ENCODE peak calls at places on chromosome 14, in four cellular contexts. L, X, I and G are unnamed samples.

GRCh38 chr14:68741839-68742470 is 50.9 kb downstream of the ZFP36L1 start:
- DNase-seq in X (peak; percentile 93), L (no peak), I (no peak), G (no peak)

GRCh38 chr14:105503918-105504692 is 13.1 kb downstream of the TEDC1 start:
- DNase-seq in I (no peak), X (no peak), L (no peak), G (peak; percentile 41)

GRCh38 chr14:104262515-104263514 is 124.4 kb downstream of the KIF26A start:
- DNase-seq in X (no peak), L (no peak), I (no peak), G (no peak)

GRCh38 chr14:105092912-105093425 is 27.7 kb upstream of the GPR132 start:
- DNase-seq in I (peak; percentile 64), L (no peak), X (no peak), G (peak; percentile 92)

GRCh38 chr14:21894003-21894897 is 220.6 kb upstream of the OR4E1 start:
- DNase-seq in L (no peak), I (peak; percentile 4), X (no peak), G (no peak)

GRCh38 chr14:37858733-37859132 is 263.3 kb downstream of the TTC6 start:
- DNase-seq in L (peak; percentile 65), I (no peak), X (no peak), G (no peak)

GRCh38 chr14:75022655-75023054 is 19.9 kb downstream of the EIF2B2 start:
- DNase-seq in I (peak; percentile 25), X (no peak), L (peak; percentile 40), G (peak; percentile 49)

GRCh38 chr14:54447231-54447692 is 6.1 kb upstream of the CNIH1 start:
- DNase-seq in I (no peak), L (peak; percentile 95), X (no peak), G (no peak)

GRCh38 chr14:81400202-81400678 is at the start of gene STON2:
- DNase-seq in X (no peak), L (no peak), I (peak; percentile 36), G (no peak)

GRCh38 chr14:93133476-93133875 is 17.8 kb upstream of the ITPK1 start:
- DNase-seq in X (no peak), L (no peak), I (no peak), G (no peak)

DNA sequence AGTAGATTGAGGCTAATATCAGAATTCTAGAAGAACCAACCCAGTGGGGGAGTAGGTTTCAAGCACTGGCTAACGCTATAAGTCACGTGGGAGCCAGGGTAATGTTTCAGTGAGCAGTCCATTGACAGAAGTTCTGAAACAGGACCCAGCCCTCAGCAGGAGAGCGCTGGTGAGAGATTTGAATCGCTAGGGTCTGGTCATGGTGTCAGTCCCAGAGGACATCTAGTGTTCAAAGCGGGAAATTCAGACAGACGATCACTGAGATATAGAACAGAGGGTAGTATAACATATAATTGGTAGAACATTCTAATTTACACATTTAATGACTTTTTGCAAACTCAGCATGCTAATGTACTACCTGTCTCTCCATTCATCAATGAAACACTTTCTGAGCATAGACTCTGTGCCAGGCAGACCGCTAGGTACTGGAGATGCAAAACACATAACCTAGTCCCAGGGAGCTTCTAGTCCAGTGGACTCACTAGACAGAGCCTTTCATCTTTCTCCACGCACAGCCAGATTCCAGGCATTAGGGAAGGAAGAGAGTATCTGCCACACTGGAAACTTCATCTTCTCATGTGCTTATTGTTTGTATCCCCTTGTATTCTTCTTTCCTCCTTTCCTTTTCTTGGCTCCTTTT is 35.4 kb upstream of the RNASE3 start:
- DNase-seq in X (peak; percentile 21), I (peak; percentile 48), L (peak; percentile 79), G (peak; percentile 42)
- TF ChIP-seq GABPA in X (no peak), I (no peak), L (no peak), G (no peak)

GRCh38 chr14:52695481-52696091 is at the start of gene ERO1A:
- DNase-seq in I (peak; percentile 62), X (no peak), L (peak; percentile 50), G (peak; percentile 90)
- TF ChIP-seq NFIC in I (no peak), X (no peak), L (no peak), G (no peak)

GRCh38 chr14:89015016-89015415 is 190.6 kb downstream of the TTC8 start:
- DNase-seq in L (no peak), X (no peak), I (no peak), G (no peak)
- TF ChIP-seq CTCF in L (peak; percentile 13), X (no peak), I (no peak), G (peak; percentile 29)

GRCh38 chr14:86091811-86092210 is 561.9 kb downstream of the FLRT2 start:
- DNase-seq in X (no peak), L (no peak), I (no peak), G (no peak)
- TF ChIP-seq GABPA in X (no peak), L (no peak), I (no peak), G (no peak)

DNA sequence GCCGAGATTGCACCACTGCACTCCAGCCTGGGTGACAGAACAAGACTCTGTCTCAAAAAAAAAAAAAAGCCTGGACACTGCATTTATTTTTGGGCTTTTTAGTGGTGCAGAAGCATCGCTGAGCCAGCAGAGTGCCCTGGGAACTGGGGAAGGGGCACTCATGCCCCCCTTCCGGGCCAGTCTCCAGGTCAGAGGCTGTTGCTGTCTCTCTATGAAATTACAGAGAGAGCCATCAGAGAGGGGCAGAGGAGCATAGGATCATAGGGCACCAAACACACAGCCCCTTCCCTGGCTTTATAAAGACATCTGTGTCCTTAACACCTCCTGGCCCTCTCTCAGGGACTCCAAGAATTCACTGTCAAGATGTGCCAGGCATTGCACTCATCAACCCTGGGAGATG is 195.8 kb downstream of the CALM1 start:
- DNase-seq in L (no peak), I (no peak), X (no peak), G (no peak)
- TF ChIP-seq NFIC in L (no peak), I (no peak), X (no peak), G (no peak)

DNA sequence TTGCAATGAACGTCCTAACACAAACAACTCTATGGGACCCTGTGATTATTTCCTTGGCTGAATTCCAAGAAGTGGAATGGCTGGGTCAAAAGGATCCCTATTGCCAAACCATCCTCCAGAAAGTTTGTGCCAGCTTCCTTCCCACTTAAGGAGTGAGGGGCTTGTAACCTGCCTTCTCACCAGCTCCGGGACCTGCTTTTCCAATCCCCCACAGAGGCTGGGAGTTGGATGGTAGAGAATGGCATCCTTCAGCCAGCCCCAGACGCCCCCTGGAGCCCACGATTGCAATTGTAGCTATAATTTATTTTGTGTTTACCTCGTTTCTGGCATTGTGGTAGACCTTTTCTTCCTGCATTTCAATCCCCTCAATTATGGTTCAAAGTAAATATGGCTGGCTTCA is 9.7 kb upstream of the ZDHHC22 start:
- DNase-seq in L (no peak), X (no peak), I (peak; percentile 31), G (peak; percentile 70)
- TF ChIP-seq CTCF in L (peak; percentile 64), X (peak; percentile 66), I (peak; percentile 63), G (peak; percentile 70)

GRCh38 chr14:89443002-89443660 is 26.1 kb upstream of the FOXN3 start:
- DNase-seq in L (no peak), X (no peak), I (no peak), G (no peak)
- TF ChIP-seq GABPA in L (no peak), X (no peak), I (no peak), G (no peak)